ENCODE peak calls at places on chromosomes 13 and 19, in seven cellular contexts. G is IMR-90; T is right cardiac atrium; K is activated T-cell treated with anti-CD3 and anti-CD28 coated beads, Interleukin-2, amount 50 U/mL, for 4 hours; X is PC-3; D is lower lobe of right lung; J is CD4-positive, alpha-beta T cell. F is an unnamed sample.

GRCh38 chr13:28376604-28377003 is 118.3 kb downstream of the FLT1 start:
- ATAC-seq in G (no peak), T (no peak), K (no peak), X (no peak), D (peak), J (no peak), F (no peak)

GRCh38 chr19:5352229-5352763 is 11.7 kb upstream of the PTPRS start:
- ATAC-seq in G (peak), T (no peak), K (no peak), X (no peak), D (no peak), J (no peak), F (peak)

GRCh38 chr19:13621413-13621812 is 115.1 kb upstream of the CACNA1A start:
- ATAC-seq in G (peak), T (no peak), K (peak), X (peak), D (no peak), J (no peak), F (peak)

GRCh38 chr13:20740021-20740420 is 33.7 kb downstream of the EEF1AKMT1 start:
- ATAC-seq in G (no peak), T (no peak), K (no peak), X (no peak), D (no peak), J (no peak), F (no peak)

GRCh38 chr19:38434549-38435051 is 1.1 kb downstream of the RYR1 start:
- ATAC-seq in G (no peak), T (peak), K (no peak), X (no peak), D (no peak), J (no peak), F (no peak)

GRCh38 chr19:58519087-58519354 is 589 bp downstream of the ZBTB45 start:
- ATAC-seq in G (peak), T (peak), K (peak), X (peak), D (peak), J (peak), F (peak)

GRCh38 chr13:31846984-31847752 is 107.8 kb downstream of the RXFP2 start:
- ATAC-seq in G (peak), T (peak), K (peak), X (peak), D (peak), J (peak), F (peak)

GRCh38 chr13:39612023-39612637 is 9.1 kb upstream of the LHFPL6 start:
- ATAC-seq in G (peak), T (peak), K (no peak), X (peak), D (peak), J (no peak), F (peak)

GRCh38 chr19:51137812-51138425 is 4.2 kb upstream of the SIGLEC7 start:
- ATAC-seq in G (no peak), T (no peak), K (no peak), X (no peak), D (no peak), J (no peak), F (no peak)

GRCh38 chr19:3810708-3811355 is 24.7 kb upstream of the MATK start:
- ATAC-seq in G (no peak), T (no peak), K (no peak), X (no peak), D (no peak), J (no peak), F (no peak)

GRCh38 chr13:81409284-81409683 is 1068.4 kb upstream of the SPRY2 start:
- ATAC-seq in G (no peak), T (no peak), K (no peak), X (peak), D (no peak), J (no peak), F (no peak)

GRCh38 chr13:80400164-80400767 is 59.3 kb upstream of the SPRY2 start:
- ATAC-seq in G (no peak), T (no peak), K (no peak), X (no peak), D (no peak), J (no peak), F (no peak)

GRCh38 chr13:36436811-36437210 is 4.5 kb downstream of the CCNA1 start:
- ATAC-seq in G (no peak), T (no peak), K (no peak), X (no peak), D (no peak), J (no peak), F (no peak)

GRCh38 chr19:18851673-18852325 is 20.0 kb downstream of the UPF1 start:
- ATAC-seq in G (no peak), T (no peak), K (no peak), X (no peak), D (no peak), J (no peak), F (no peak)

GRCh38 chr13:21557995-21558394 is 46.0 kb downstream of the MICU2 start:
- ATAC-seq in G (no peak), T (no peak), K (no peak), X (peak), D (peak), J (no peak), F (peak)

GRCh38 chr19:12899891-12900518 is 9.0 kb downstream of the GCDH start:
- ATAC-seq in G (no peak), T (no peak), K (peak), X (no peak), D (no peak), J (no peak), F (no peak)

GRCh38 chr13:78595819-78596700 is 7.3 kb downstream of the POU4F1 start:
- ATAC-seq in G (peak), T (peak), K (peak), X (no peak), D (no peak), J (no peak), F (peak)

GRCh38 chr13:29893438-29893837 is 43.0 kb upstream of the UBL3 start:
- ATAC-seq in G (no peak), T (no peak), K (no peak), X (no peak), D (no peak), J (no peak), F (peak)

GRCh38 chr13:33931397-33931987 is 113.5 kb downstream of the RFC3 start:
- ATAC-seq in G (peak), T (peak), K (no peak), X (peak), D (peak), J (no peak), F (peak)

F was measured in SK-N-SH treated with all-trans-retinoic acid at 6 μM for 48 hours.